ENCODE peak calls at places on chromosome 20, in eight cellular contexts. P is OCI-LY7; O is neural progenitor cell; L is HFFc6; X is hypothalamus; S is stimulated activated CD4-positive, alpha-beta T cell treated with anti-CD3 and anti-CD28 coated beads, Interleukin-2, amount 100 ng/mL, for 48 hours; C is NCI-H1436; D is nephron progenitor cell. R is an unnamed sample.

GRCh38 chr20:889110-889509 is 27.0 kb downstream of the ANGPT4 start:
- DNase-seq in X (no peak), L (no peak), P (no peak), O (no peak), C (no peak), D (no peak), S (no peak), R (no peak)

GRCh38 chr20:10519361-10520048 is 84.4 kb downstream of the SLX4IP start:
- DNase-seq in L (peak; percentile 73), X (no peak), C (no peak), D (no peak), O (no peak), P (no peak), S (no peak), R (no peak)

GRCh38 chr20:22389836-22390542 is 194.4 kb downstream of the FOXA2 start:
- DNase-seq in S (no peak), O (no peak), C (no peak), X (no peak), P (no peak), D (no peak), L (no peak), R (no peak)

GRCh38 chr20:20699144-20699543 is 13.3 kb downstream of the RALGAPA2 start:
- DNase-seq in C (no peak), L (no peak), O (no peak), D (no peak), X (no peak), P (no peak), S (no peak), R (no peak)

GRCh38 chr20:17556842-17557674 is 12.8 kb upstream of the DSTN start:
- DNase-seq in P (no peak), S (no peak), X (peak; percentile 5), D (no peak), O (no peak), L (peak; percentile 58), C (no peak), R (no peak)

GRCh38 chr20:42484335-42484734 is 705.4 kb downstream of the PTPRT start:
- DNase-seq in S (no peak), C (no peak), L (no peak), P (no peak), D (no peak), X (no peak), O (no peak), R (no peak)

GRCh38 chr20:10696650-10697049 is 22.9 kb upstream of the JAG1 start:
- DNase-seq in O (peak; percentile 14), S (peak; percentile 16), L (no peak), C (no peak), D (peak; percentile 19), P (peak; percentile 18), X (no peak), R (no peak)

GRCh38 chr20:47206962-47207641 is 149.4 kb downstream of the ZMYND8 start:
- DNase-seq in S (no peak), L (no peak), O (peak; percentile 48), X (no peak), D (no peak), C (no peak), P (no peak), R (no peak)

GRCh38 chr20:59318201-59318790 is 17.9 kb downstream of the EDN3 start:
- DNase-seq in O (no peak), P (no peak), D (no peak), S (no peak), L (no peak), X (no peak), C (no peak), R (no peak)

GRCh38 chr20:62609170-62609786 is 33.0 kb upstream of the SLCO4A1 start:
- DNase-seq in X (no peak), O (no peak), L (no peak), S (no peak), D (no peak), P (no peak), C (no peak), R (no peak)

GRCh38 chr20:56788041-56788670 is 159.1 kb downstream of the TFAP2C start:
- DNase-seq in S (no peak), O (no peak), D (no peak), C (no peak), L (peak; percentile 94), P (no peak), X (no peak), R (no peak)

GRCh38 chr20:50371878-50372769 is 138.1 kb upstream of the PTPN1 start:
- DNase-seq in C (no peak), L (no peak), D (no peak), O (no peak), X (no peak), P (no peak), S (no peak), R (no peak)

GRCh38 chr20:40945754-40946451 is 82.7 kb upstream of the TOP1 start:
- DNase-seq in S (no peak), P (peak; percentile 81), O (peak; percentile 87), L (peak; percentile 21), C (no peak), D (peak; percentile 69), X (peak; percentile 6), R (peak; percentile 36)

GRCh38 chr20:14495066-14495465 is 157.7 kb upstream of the FLRT3 start:
- DNase-seq in X (no peak), D (no peak), S (no peak), O (no peak), C (no peak), P (no peak), L (no peak), R (no peak)

GRCh38 chr20:9081423-9081966 is 12.6 kb downstream of the PLCB4 start:
- DNase-seq in X (no peak), O (no peak), P (no peak), S (no peak), L (no peak), C (no peak), D (no peak), R (no peak)

GRCh38 chr20:47258745-47259695 is 97.5 kb downstream of the ZMYND8 start:
- DNase-seq in D (no peak), O (no peak), L (no peak), C (no peak), P (peak; percentile 46), X (no peak), S (no peak), R (no peak)

GRCh38 chr20:51338692-51339440 is 203.7 kb downstream of the NFATC2 start:
- DNase-seq in L (peak; percentile 35), O (no peak), P (no peak), D (no peak), S (no peak), X (no peak), C (no peak), R (no peak)

GRCh38 chr20:44690781-44691423 is 24.3 kb upstream of the CCN5 start:
- DNase-seq in D (no peak), S (no peak), O (no peak), L (no peak), X (no peak), C (no peak), P (no peak), R (no peak)

GRCh38 chr20:63178445-63178818 is 37.5 kb downstream of the YTHDF1 start:
- DNase-seq in L (no peak), S (no peak), O (peak; percentile 93), P (no peak), C (no peak), D (peak; percentile 54), X (no peak), R (no peak)

GRCh38 chr20:22931653-22932052 is 103.5 kb upstream of the SSTR4 start:
- DNase-seq in L (no peak), O (no peak), C (no peak), D (no peak), S (no peak), X (no peak), P (no peak), R (no peak)

GRCh38 chr20:63009988-63010769 is 3.4 kb upstream of the BHLHE23 start:
- DNase-seq in X (no peak), L (no peak), S (peak; percentile 59), C (no peak), P (no peak), D (no peak), O (no peak), R (peak; percentile 79)

GRCh38 chr20:17650816-17651760 is 31.0 kb downstream of the RRBP1 start:
- DNase-seq in D (no peak), P (no peak), C (no peak), X (no peak), S (no peak), O (no peak), L (peak; percentile 19), R (no peak)

GRCh38 chr20:58112017-58112781 is 116.3 kb downstream of the ANKRD60 start:
- DNase-seq in O (no peak), S (no peak), L (peak; percentile 46), D (no peak), C (peak; percentile 4), X (no peak), P (peak; percentile 4), R (no peak)

GRCh38 chr20:57073402-57073801 is 193.0 kb downstream of the BMP7 start:
- DNase-seq in X (no peak), L (no peak), D (no peak), S (no peak), P (no peak), O (no peak), C (no peak), R (no peak)

GRCh38 chr20:37501940-37502339 is 19.1 kb upstream of the NNAT start:
- DNase-seq in S (no peak), P (no peak), O (no peak), C (no peak), L (no peak), X (no peak), D (no peak), R (no peak)

GRCh38 chr20:6053776-6054688 is at the start of gene LRRN4:
- DNase-seq in C (no peak), S (no peak), D (peak; percentile 54), X (no peak), L (no peak), O (peak; percentile 25), P (no peak), R (no peak)